ENCODE peak calls at places on chromosomes 5 and 9, in nine cellular contexts. T is immature natural killer cell; J is EL; D is activated CD8-positive, alpha-beta memory T cell treated with anti-CD3 and anti-CD28 coated beads for 4 hours; V is AG10803; O is SHP77 treated with DMSO at 0.1 percent for 48 hours; F is GM20000; I is lung; Q is posterior cingulate gyrus. Y is an unnamed sample.

GRCh38 chr5:152425083-152425482 is 20.0 kb upstream of the NMUR2 start:
- DNase-seq in T (no peak), J (no peak), D (no peak), V (no peak), O (no peak), F (no peak), I (no peak), Q (no peak), Y (no peak)

GRCh38 chr5:132747064-132747692 is at the start of gene CCNI2:
- DNase-seq in T (peak), J (peak), D (peak), V (no peak), O (no peak), F (peak), I (no peak), Q (no peak), Y (peak)

GRCh38 chr9:37938121-37938906 is 34.4 kb upstream of the SLC25A51 start:
- DNase-seq in T (no peak), J (peak), D (no peak), V (peak), O (no peak), F (no peak), I (no peak), Q (no peak), Y (no peak)

GRCh38 chr9:15104826-15105420 is 194.7 kb upstream of the FREM1 start:
- DNase-seq in T (peak), J (peak), D (no peak), V (peak), O (peak), F (peak), I (peak), Q (no peak), Y (peak)

GRCh38 chr9:131422241-131422792 is 28.4 kb downstream of the PRRC2B start:
- DNase-seq in T (peak), J (peak), D (no peak), V (no peak), O (no peak), F (no peak), I (no peak), Q (no peak), Y (peak)

GRCh38 chr5:81212211-81212687 is 20.9 kb upstream of the CKMT2 start:
- DNase-seq in T (no peak), J (no peak), D (no peak), V (no peak), O (no peak), F (peak), I (no peak), Q (no peak), Y (peak)

GRCh38 chr9:132973713-132974112 is 4.8 kb upstream of the GFI1B start:
- DNase-seq in T (no peak), J (peak), D (no peak), V (peak), O (no peak), F (no peak), I (no peak), Q (no peak), Y (no peak)

GRCh38 chr9:107566596-107566995 is 77.0 kb upstream of the KLF4 start:
- DNase-seq in T (no peak), J (no peak), D (no peak), V (peak), O (no peak), F (no peak), I (no peak), Q (no peak), Y (no peak)

GRCh38 chr9:109043578-109043977 is 30.3 kb upstream of the CTNNAL1 start:
- DNase-seq in T (no peak), J (no peak), D (no peak), V (no peak), O (no peak), F (no peak), I (no peak), Q (no peak), Y (no peak)

GRCh38 chr5:158451203-158451982 is 592.4 kb upstream of the CLINT1 start:
- DNase-seq in T (no peak), J (no peak), D (no peak), V (peak), O (no peak), F (no peak), I (no peak), Q (no peak), Y (no peak)

GRCh38 chr5:151079838-151080619 is 805 bp downstream of the TNIP1 start:
- DNase-seq in T (no peak), J (peak), D (no peak), V (peak), O (no peak), F (no peak), I (no peak), Q (no peak), Y (peak)

GRCh38 chr9:123687246-123687721 is 242.6 kb downstream of the DENND1A start:
- DNase-seq in T (no peak), J (no peak), D (no peak), V (no peak), O (peak), F (no peak), I (no peak), Q (no peak), Y (peak)

GRCh38 chr9:81183763-81184162 is 505.6 kb downstream of the TLE1 start:
- DNase-seq in T (no peak), J (peak), D (no peak), V (no peak), O (no peak), F (no peak), I (no peak), Q (no peak), Y (peak)

GRCh38 chr9:90046317-90046861 is 441.6 kb downstream of the GADD45G start:
- DNase-seq in T (no peak), J (no peak), D (no peak), V (no peak), O (no peak), F (no peak), I (no peak), Q (peak), Y (no peak)

GRCh38 chr9:121447341-121447834 is 52.3 kb downstream of the GGTA1 start:
- DNase-seq in T (no peak), J (peak), D (no peak), V (peak), O (no peak), F (no peak), I (no peak), Q (no peak), Y (no peak)

GRCh38 chr5:81425569-81425968 is 31.6 kb upstream of the ACOT12 start:
- DNase-seq in T (peak), J (peak), D (no peak), V (peak), O (peak), F (peak), I (no peak), Q (no peak), Y (peak)

GRCh38 chr9:103335461-103335860 is 340.3 kb downstream of the CYLC2 start:
- DNase-seq in T (no peak), J (no peak), D (no peak), V (no peak), O (no peak), F (no peak), I (no peak), Q (no peak), Y (no peak)

GRCh38 chr5:159163027-159163699 is 46.2 kb downstream of the RNF145 start:
- DNase-seq in T (no peak), J (peak), D (no peak), V (peak), O (no peak), F (no peak), I (no peak), Q (no peak), Y (no peak)

GRCh38 chr5:54727874-54728273 is 210.3 kb downstream of the SNX18 start:
- DNase-seq in T (no peak), J (no peak), D (no peak), V (no peak), O (no peak), F (no peak), I (no peak), Q (no peak), Y (no peak)

GRCh38 chr5:33370135-33370472 is 70.7 kb upstream of the TARS1 start:
- DNase-seq in T (no peak), J (peak), D (no peak), V (peak), O (no peak), F (no peak), I (no peak), Q (no peak), Y (no peak)

GRCh38 chr5:9726931-9727330 is 96.8 kb upstream of the TAS2R1 start:
- DNase-seq in T (no peak), J (no peak), D (no peak), V (no peak), O (no peak), F (no peak), I (no peak), Q (no peak), Y (no peak)

GRCh38 chr9:6133346-6134063 is 82.1 kb upstream of the IL33 start:
- DNase-seq in T (peak), J (peak), D (no peak), V (peak), O (no peak), F (peak), I (no peak), Q (no peak), Y (peak)

GRCh38 chr5:43729846-43730478 is 127.0 kb downstream of the NNT start:
- DNase-seq in T (no peak), J (peak), D (no peak), V (peak), O (peak), F (peak), I (no peak), Q (no peak), Y (peak)

GRCh38 chr5:43050384-43050783 is 10.3 kb upstream of the ANXA2R start:
- DNase-seq in T (no peak), J (no peak), D (no peak), V (no peak), O (no peak), F (no peak), I (no peak), Q (no peak), Y (no peak)

GRCh38 chr9:130466537-130467217 is 21.9 kb downstream of the ASS1 start:
- DNase-seq in T (no peak), J (no peak), D (no peak), V (no peak), O (no peak), F (no peak), I (no peak), Q (no peak), Y (no peak)

GRCh38 chr5:65742565-65743231 is 20.7 kb downstream of the NLN start:
- DNase-seq in T (no peak), J (peak), D (no peak), V (peak), O (no peak), F (peak), I (no peak), Q (no peak), Y (peak)

GRCh38 chr9:89891221-89892052 is 286.6 kb downstream of the GADD45G start:
- DNase-seq in T (no peak), J (no peak), D (no peak), V (peak), O (no peak), F (no peak), I (no peak), Q (no peak), Y (no peak)

GRCh38 chr9:5073701-5074100 is 88.6 kb downstream of the JAK2 start:
- DNase-seq in T (no peak), J (no peak), D (no peak), V (peak), O (no peak), F (no peak), I (no peak), Q (no peak), Y (no peak)

GRCh38 chr5:171484460-171484899 is 65.0 kb downstream of the FGF18 start:
- DNase-seq in T (peak), J (peak), D (peak), V (peak), O (no peak), F (peak), I (no peak), Q (no peak), Y (peak)

GRCh38 chr5:14659821-14660607 is 4.5 kb upstream of the OTULIN start:
- DNase-seq in T (no peak), J (peak), D (no peak), V (peak), O (no peak), F (no peak), I (no peak), Q (no peak), Y (no peak)

GRCh38 chr5:36552626-36553393 is 53.6 kb upstream of the SLC1A3 start:
- DNase-seq in T (no peak), J (peak), D (no peak), V (peak), O (no peak), F (no peak), I (no peak), Q (no peak), Y (no peak)

GRCh38 chr9:134322781-134323241 is 3.4 kb upstream of the RXRA start:
- DNase-seq in T (peak), J (no peak), D (no peak), V (no peak), O (no peak), F (no peak), I (no peak), Q (no peak), Y (no peak)

GRCh38 chr5:7991125-7991821 is 122.3 kb downstream of the MTRR start:
- DNase-seq in T (no peak), J (peak), D (no peak), V (no peak), O (no peak), F (no peak), I (no peak), Q (no peak), Y (peak)

GRCh38 chr9:121567142-121568100 is 67.8 kb upstream of the GGTA1 start:
- DNase-seq in T (no peak), J (no peak), D (no peak), V (no peak), O (no peak), F (no peak), I (no peak), Q (no peak), Y (no peak)

GRCh38 chr5:133065482-133065881 is 13.7 kb downstream of the HSPA4 start:
- DNase-seq in T (no peak), J (no peak), D (no peak), V (no peak), O (no peak), F (no peak), I (no peak), Q (no peak), Y (peak)